ENCODE peak calls at places on chromosomes 16 and 17, in ten cellular contexts. H is activated naive CD4-positive, alpha-beta T cell treated with anti-CD3 and anti-CD28 coated beads, Interleukin-2, amount 50 U/mL, for 16 hours; I is activated gamma-delta T cell treated with anti-CD3 and anti-CD28 coated beads, Interleukin-2, amount 50 U/mL, for 16 hours; N is HFFc6; Q is NCI-H1092 treated with DMSO at 0.1 percent for 48 hours; K is activated CD4-positive, alpha-beta memory T cell treated with anti-CD3 and anti-CD28 coated beads, Interleukin-2, amount 10 ng/mL, durations not matched to agents 7 days and 5 days; G is RPMI7951; T is ovary; R is BJ; U is T-helper 17 cell. F is an unnamed sample.

GRCh38 chr17:31078290-31078689 is 16.5 kb upstream of the NF1 start:
- DNase-seq in H (no peak), I (no peak), N (no peak), Q (no peak), K (no peak), G (peak), T (no peak), R (no peak), U (no peak), F (no peak)

GRCh38 chr17:38564254-38564605 is 41.5 kb downstream of the SRCIN1 start:
- DNase-seq in H (no peak), I (no peak), N (no peak), Q (no peak), K (no peak), G (no peak), T (no peak), R (no peak), U (no peak), F (no peak)

GRCh38 chr17:41777579-41778188 is 8.8 kb downstream of the JUP start:
- DNase-seq in H (no peak), I (no peak), N (peak), Q (peak), K (no peak), G (peak), T (peak), R (peak), U (no peak), F (peak)

GRCh38 chr17:69672924-69673323 is 258.4 kb downstream of the MAP2K6 start:
- DNase-seq in H (no peak), I (no peak), N (peak), Q (no peak), K (no peak), G (peak), T (no peak), R (peak), U (no peak), F (no peak)

GRCh38 chr16:4395055-4395726 is 21.2 kb downstream of the CORO7 start:
- DNase-seq in H (no peak), I (no peak), N (no peak), Q (no peak), K (no peak), G (no peak), T (no peak), R (no peak), U (no peak), F (no peak)

GRCh38 chr17:57114085-57114673 is 29.1 kb downstream of the AKAP1 start:
- DNase-seq in H (peak), I (peak), N (no peak), Q (peak), K (peak), G (peak), T (peak), R (no peak), U (peak), F (peak)

GRCh38 chr16:68227183-68227793 is 8.6 kb downstream of the ESRP2 start:
- DNase-seq in H (no peak), I (no peak), N (no peak), Q (no peak), K (no peak), G (no peak), T (no peak), R (no peak), U (no peak), F (no peak)

GRCh38 chr17:61455754-61456681 is 3.8 kb downstream of the TBX4 start:
- DNase-seq in H (no peak), I (no peak), N (no peak), Q (no peak), K (no peak), G (no peak), T (peak), R (no peak), U (no peak), F (no peak)

GRCh38 chr16:88886915-88887521 is 20.6 kb upstream of the PABPN1L start:
- DNase-seq in H (no peak), I (no peak), N (no peak), Q (no peak), K (no peak), G (no peak), T (peak), R (no peak), U (no peak), F (no peak)

GRCh38 chr16:48596326-48596725 is 13.7 kb downstream of the N4BP1 start:
- DNase-seq in H (peak), I (peak), N (no peak), Q (no peak), K (peak), G (no peak), T (no peak), R (no peak), U (no peak), F (no peak)

GRCh38 chr16:58859958-58860669 is 126.0 kb upstream of the GOT2 start:
- DNase-seq in H (no peak), I (no peak), N (no peak), Q (no peak), K (no peak), G (no peak), T (no peak), R (no peak), U (no peak), F (no peak)

GRCh38 chr17:49290690-49291326 is 60.2 kb upstream of the PHOSPHO1 start:
- DNase-seq in H (no peak), I (no peak), N (peak), Q (no peak), K (no peak), G (peak), T (no peak), R (no peak), U (no peak), F (no peak)

GRCh38 chr16:63776437-63776836 is 1345.4 kb downstream of the CDH11 start:
- DNase-seq in H (no peak), I (no peak), N (no peak), Q (no peak), K (no peak), G (no peak), T (no peak), R (no peak), U (no peak), F (no peak)

GRCh38 chr17:15262291-15263205 is 2.6 kb downstream of the PMP22 start:
- DNase-seq in H (no peak), I (no peak), N (peak), Q (no peak), K (no peak), G (peak), T (peak), R (peak), U (no peak), F (peak)

GRCh38 chr17:37833237-37833859 is 88.5 kb upstream of the HNF1B start:
- DNase-seq in H (no peak), I (no peak), N (no peak), Q (no peak), K (peak), G (peak), T (no peak), R (no peak), U (no peak), F (no peak)

GRCh38 chr17:59914274-59914854 is 21.4 kb downstream of the RPS6KB1 start:
- DNase-seq in H (no peak), I (no peak), N (peak), Q (peak), K (no peak), G (peak), T (no peak), R (no peak), U (no peak), F (peak)

GRCh38 chr17:57566724-57567123 is 178.4 kb downstream of the CCDC182 start:
- DNase-seq in H (no peak), I (no peak), N (no peak), Q (peak), K (no peak), G (no peak), T (no peak), R (no peak), U (no peak), F (no peak)

GRCh38 chr16:22198547-22199293 is 7.4 kb upstream of the EEF2K start:
- DNase-seq in H (no peak), I (no peak), N (no peak), Q (no peak), K (no peak), G (no peak), T (no peak), R (no peak), U (no peak), F (no peak)

GRCh38 chr17:49454050-49454449 is 39.4 kb upstream of the PHB1 start:
- DNase-seq in H (no peak), I (no peak), N (peak), Q (no peak), K (no peak), G (peak), T (no peak), R (no peak), U (no peak), F (peak)

GRCh38 chr17:57806083-57806830 is 43.6 kb downstream of the MRPS23 start:
- DNase-seq in H (no peak), I (no peak), N (no peak), Q (peak), K (no peak), G (no peak), T (no peak), R (no peak), U (no peak), F (no peak)

GRCh38 chr16:87414251-87414680 is 22.1 kb downstream of the MAP1LC3B start:
- DNase-seq in H (no peak), I (no peak), N (peak), Q (no peak), K (no peak), G (no peak), T (peak), R (no peak), U (no peak), F (no peak)

GRCh38 chr16:10579965-10580918 is at the start of gene EMP2:
- DNase-seq in H (no peak), I (no peak), N (peak), Q (no peak), K (no peak), G (peak), T (peak), R (no peak), U (no peak), F (peak)

GRCh38 chr17:59418732-59419166 is 87.3 kb downstream of the YPEL2 start:
- DNase-seq in H (no peak), I (no peak), N (no peak), Q (no peak), K (no peak), G (no peak), T (no peak), R (no peak), U (no peak), F (no peak)

GRCh38 chr16:590165-590874 is 454 bp downstream of the RAB40C start:
- DNase-seq in H (no peak), I (no peak), N (no peak), Q (peak), K (no peak), G (peak), T (peak), R (no peak), U (no peak), F (no peak)

F was measured in H4.